ENCODE peak calls at places on chromosomes 16 and 17, in four cellular contexts. One of them, this sample, is unnamed.

GRCh38 chr17:40486513-40487370 is 14.7 kb downstream of the TNS4 start:
- DNase-seq in RPMI8226: no peak
- DNase-seq in NCI-H1105 treated with DMSO at 0.1 percent for 48 hours: no peak
- DNase-seq in kidney glomerular epithelial cell: peak
- DNase-seq in this sample: no peak

GRCh38 chr17:43663383-43663782 is 1.7 kb upstream of the MEOX1 start:
- DNase-seq in RPMI8226: no peak
- DNase-seq in NCI-H1105 treated with DMSO at 0.1 percent for 48 hours: no peak
- DNase-seq in kidney glomerular epithelial cell: no peak
- DNase-seq in this sample: no peak

GRCh38 chr16:12393208-12393607 is 410.5 kb downstream of the CPPED1 start:
- DNase-seq in RPMI8226: no peak
- DNase-seq in NCI-H1105 treated with DMSO at 0.1 percent for 48 hours: no peak
- DNase-seq in kidney glomerular epithelial cell: no peak
- DNase-seq in this sample: no peak

GRCh38 chr17:6487243-6488007 is 43.2 kb downstream of the PIMREG start:
- DNase-seq in RPMI8226: no peak
- DNase-seq in NCI-H1105 treated with DMSO at 0.1 percent for 48 hours: peak
- DNase-seq in kidney glomerular epithelial cell: no peak
- DNase-seq in this sample: no peak

GRCh38 chr16:1335996-1336395 is 2.6 kb downstream of the BAIAP3 start:
- DNase-seq in RPMI8226: peak
- DNase-seq in NCI-H1105 treated with DMSO at 0.1 percent for 48 hours: peak
- DNase-seq in kidney glomerular epithelial cell: no peak
- DNase-seq in this sample: peak

GRCh38 chr17:74380086-74380958 is 13.0 kb downstream of the GPR142 start:
- DNase-seq in RPMI8226: peak
- DNase-seq in NCI-H1105 treated with DMSO at 0.1 percent for 48 hours: no peak
- DNase-seq in kidney glomerular epithelial cell: no peak
- DNase-seq in this sample: peak

GRCh38 chr17:78422267-78422605 is 43.8 kb downstream of the PGS1 start:
- DNase-seq in RPMI8226: no peak
- DNase-seq in NCI-H1105 treated with DMSO at 0.1 percent for 48 hours: no peak
- DNase-seq in kidney glomerular epithelial cell: no peak
- DNase-seq in this sample: no peak

GRCh38 chr17:33055746-33056145 is 64.1 kb downstream of the SPACA3 start:
- DNase-seq in RPMI8226: no peak
- DNase-seq in NCI-H1105 treated with DMSO at 0.1 percent for 48 hours: no peak
- DNase-seq in kidney glomerular epithelial cell: no peak
- DNase-seq in this sample: no peak

GRCh38 chr16:23182206-23182674 is 305 bp upstream of the SCNN1G start:
- DNase-seq in RPMI8226: peak
- DNase-seq in NCI-H1105 treated with DMSO at 0.1 percent for 48 hours: peak
- DNase-seq in kidney glomerular epithelial cell: peak
- DNase-seq in this sample: peak

GRCh38 chr17:55770220-55770870 is 19.5 kb downstream of the PCTP start:
- DNase-seq in RPMI8226: peak
- DNase-seq in NCI-H1105 treated with DMSO at 0.1 percent for 48 hours: peak
- DNase-seq in kidney glomerular epithelial cell: peak
- DNase-seq in this sample: peak

GRCh38 chr17:71828182-71828596 is 292.6 kb upstream of the SOX9 start:
- DNase-seq in RPMI8226: no peak
- DNase-seq in NCI-H1105 treated with DMSO at 0.1 percent for 48 hours: peak
- DNase-seq in kidney glomerular epithelial cell: no peak
- DNase-seq in this sample: no peak

GRCh38 chr17:60102632-60103047 is 23.9 kb upstream of the HEATR6 start:
- DNase-seq in RPMI8226: no peak
- DNase-seq in NCI-H1105 treated with DMSO at 0.1 percent for 48 hours: no peak
- DNase-seq in kidney glomerular epithelial cell: no peak
- DNase-seq in this sample: no peak

GRCh38 chr17:58692239-58693055 is at the start of gene RAD51C:
- DNase-seq in RPMI8226: peak
- DNase-seq in NCI-H1105 treated with DMSO at 0.1 percent for 48 hours: peak
- DNase-seq in kidney glomerular epithelial cell: peak
- DNase-seq in this sample: peak

GRCh38 chr17:38459556-38459955 is 31.3 kb downstream of the ARHGAP23 start:
- DNase-seq in RPMI8226: no peak
- DNase-seq in NCI-H1105 treated with DMSO at 0.1 percent for 48 hours: no peak
- DNase-seq in kidney glomerular epithelial cell: no peak
- DNase-seq in this sample: no peak

GRCh38 chr17:46854948-46855347 is 3.6 kb downstream of the WNT9B start:
- DNase-seq in RPMI8226: no peak
- DNase-seq in NCI-H1105 treated with DMSO at 0.1 percent for 48 hours: no peak
- DNase-seq in kidney glomerular epithelial cell: no peak
- DNase-seq in this sample: no peak

GRCh38 chr17:47949197-47949759 is 7.9 kb downstream of the PNPO start:
- DNase-seq in RPMI8226: peak
- DNase-seq in NCI-H1105 treated with DMSO at 0.1 percent for 48 hours: peak
- DNase-seq in kidney glomerular epithelial cell: peak
- DNase-seq in this sample: peak

GRCh38 chr17:18045691-18046090 is 6.5 kb downstream of the GID4 start:
- DNase-seq in RPMI8226: no peak
- DNase-seq in NCI-H1105 treated with DMSO at 0.1 percent for 48 hours: no peak
- DNase-seq in kidney glomerular epithelial cell: no peak
- DNase-seq in this sample: no peak

GRCh38 chr16:73053379-73054130 is 5.6 kb upstream of the ZFHX3 start:
- DNase-seq in RPMI8226: no peak
- DNase-seq in NCI-H1105 treated with DMSO at 0.1 percent for 48 hours: no peak
- DNase-seq in kidney glomerular epithelial cell: no peak
- DNase-seq in this sample: peak

GRCh38 chr16:12749076-12749475 is 54.6 kb downstream of the CPPED1 start:
- DNase-seq in RPMI8226: no peak
- DNase-seq in NCI-H1105 treated with DMSO at 0.1 percent for 48 hours: no peak
- DNase-seq in kidney glomerular epithelial cell: no peak
- DNase-seq in this sample: no peak

GRCh38 chr16:55100100-55100499 is 169.4 kb downstream of the IRX5 start:
- DNase-seq in RPMI8226: no peak
- DNase-seq in NCI-H1105 treated with DMSO at 0.1 percent for 48 hours: no peak
- DNase-seq in kidney glomerular epithelial cell: no peak
- DNase-seq in this sample: no peak

GRCh38 chr16:80723981-80724380 is 80.4 kb downstream of the CDYL2 start:
- DNase-seq in RPMI8226: no peak
- DNase-seq in NCI-H1105 treated with DMSO at 0.1 percent for 48 hours: no peak
- DNase-seq in kidney glomerular epithelial cell: no peak
- DNase-seq in this sample: no peak

GRCh38 chr17:10323812-10324610 is 48.8 kb downstream of the MYH13 start:
- DNase-seq in RPMI8226: no peak
- DNase-seq in NCI-H1105 treated with DMSO at 0.1 percent for 48 hours: no peak
- DNase-seq in kidney glomerular epithelial cell: no peak
- DNase-seq in this sample: no peak

GRCh38 chr17:18321309-18321708 is 6.2 kb downstream of the SMCR8 start:
- DNase-seq in RPMI8226: no peak
- DNase-seq in NCI-H1105 treated with DMSO at 0.1 percent for 48 hours: no peak
- DNase-seq in kidney glomerular epithelial cell: no peak
- DNase-seq in this sample: no peak

GRCh38 chr17:41734139-41734948 is at the start of gene HAP1:
- DNase-seq in RPMI8226: peak
- DNase-seq in NCI-H1105 treated with DMSO at 0.1 percent for 48 hours: peak
- DNase-seq in kidney glomerular epithelial cell: no peak
- DNase-seq in this sample: peak

GRCh38 chr17:77164483-77165030 is 23.8 kb downstream of the SEC14L1 start:
- DNase-seq in RPMI8226: no peak
- DNase-seq in NCI-H1105 treated with DMSO at 0.1 percent for 48 hours: no peak
- DNase-seq in kidney glomerular epithelial cell: no peak
- DNase-seq in this sample: no peak

GRCh38 chr17:27485711-27486495 is 29.7 kb downstream of the KSR1 start:
- DNase-seq in RPMI8226: no peak
- DNase-seq in NCI-H1105 treated with DMSO at 0.1 percent for 48 hours: no peak
- DNase-seq in kidney glomerular epithelial cell: no peak
- DNase-seq in this sample: no peak

GRCh38 chr16:86222965-86223551 is 287.3 kb upstream of the FOXF1 start:
- DNase-seq in RPMI8226: no peak
- DNase-seq in NCI-H1105 treated with DMSO at 0.1 percent for 48 hours: no peak
- DNase-seq in kidney glomerular epithelial cell: no peak
- DNase-seq in this sample: no peak

This sample was measured in DMS79 treated with DMSO at 0.1 percent for 48 hours.